ENCODE peak calls at places on chromosomes 13 and 19, in six cellular contexts. B is transverse colon, F is AG04449, D is epithelial cell of esophagus, Z is AG09309, X is WERI-Rb-1. A is an unnamed sample.

GRCh38 chr19:52028027-52028779 is at the start of gene ZNF614:
- DNase-seq in X (peak), F (peak), D (peak), Z (peak), B (peak), A (peak)

GRCh38 chr19:2475018-2475701 is 767 bp upstream of the GADD45B start:
- DNase-seq in F (no peak), Z (no peak), B (peak), X (no peak), D (peak), A (peak)

GRCh38 chr13:102729560-102730275 is 34.9 kb upstream of the METTL21C start:
- DNase-seq in Z (no peak), X (no peak), D (peak), B (no peak), F (peak), A (peak)

GRCh38 chr13:79245937-79246574 is 160.0 kb downstream of the RBM26 start:
- DNase-seq in F (no peak), D (no peak), B (no peak), X (no peak), Z (no peak), A (no peak)

GRCh38 chr19:7153008-7153407 is 83.5 kb downstream of the ZNF557 start:
- DNase-seq in F (no peak), X (no peak), D (no peak), Z (no peak), B (no peak), A (no peak)

GRCh38 chr13:48094404-48094780 is 512 bp downstream of the MED4 start:
- DNase-seq in X (no peak), F (no peak), Z (no peak), B (no peak), D (peak), A (no peak)

GRCh38 chr13:20814224-20814910 is 40.6 kb upstream of the EEF1AKMT1 start:
- DNase-seq in D (peak), Z (peak), X (peak), F (peak), B (peak), A (peak)

GRCh38 chr19:10966809-10967208 is 6.0 kb downstream of the SMARCA4 start:
- DNase-seq in Z (no peak), B (no peak), F (no peak), D (no peak), X (no peak), A (no peak)

GRCh38 chr19:38654478-38655079 is 7.1 kb downstream of the ACTN4 start:
- DNase-seq in Z (no peak), D (no peak), F (no peak), X (peak), B (no peak), A (no peak)

GRCh38 chr19:3359850-3360493 is 6.4 kb upstream of the NFIC start:
- DNase-seq in Z (no peak), B (no peak), X (no peak), D (peak), F (no peak), A (no peak)

GRCh38 chr13:66774046-66774445 is 456.1 kb downstream of the PCDH9 start:
- DNase-seq in D (peak), Z (no peak), B (no peak), F (no peak), X (no peak), A (no peak)

GRCh38 chr19:2064788-2065524 is 13.9 kb upstream of the MKNK2 start:
- DNase-seq in X (peak), D (no peak), Z (no peak), F (no peak), B (no peak), A (no peak)

GRCh38 chr19:36152061-36152885 is at the start of gene COX7A1:
- DNase-seq in X (no peak), B (peak), D (no peak), F (no peak), Z (no peak), A (peak)

GRCh38 chr13:102203718-102204117 is 198.1 kb downstream of the FGF14 start:
- DNase-seq in X (no peak), B (no peak), D (no peak), Z (no peak), F (no peak), A (no peak)

GRCh38 chr13:44739120-44739519 is 163.0 kb upstream of the TSC22D1 start:
- DNase-seq in B (no peak), F (no peak), Z (no peak), D (no peak), X (no peak), A (no peak)

DNA sequence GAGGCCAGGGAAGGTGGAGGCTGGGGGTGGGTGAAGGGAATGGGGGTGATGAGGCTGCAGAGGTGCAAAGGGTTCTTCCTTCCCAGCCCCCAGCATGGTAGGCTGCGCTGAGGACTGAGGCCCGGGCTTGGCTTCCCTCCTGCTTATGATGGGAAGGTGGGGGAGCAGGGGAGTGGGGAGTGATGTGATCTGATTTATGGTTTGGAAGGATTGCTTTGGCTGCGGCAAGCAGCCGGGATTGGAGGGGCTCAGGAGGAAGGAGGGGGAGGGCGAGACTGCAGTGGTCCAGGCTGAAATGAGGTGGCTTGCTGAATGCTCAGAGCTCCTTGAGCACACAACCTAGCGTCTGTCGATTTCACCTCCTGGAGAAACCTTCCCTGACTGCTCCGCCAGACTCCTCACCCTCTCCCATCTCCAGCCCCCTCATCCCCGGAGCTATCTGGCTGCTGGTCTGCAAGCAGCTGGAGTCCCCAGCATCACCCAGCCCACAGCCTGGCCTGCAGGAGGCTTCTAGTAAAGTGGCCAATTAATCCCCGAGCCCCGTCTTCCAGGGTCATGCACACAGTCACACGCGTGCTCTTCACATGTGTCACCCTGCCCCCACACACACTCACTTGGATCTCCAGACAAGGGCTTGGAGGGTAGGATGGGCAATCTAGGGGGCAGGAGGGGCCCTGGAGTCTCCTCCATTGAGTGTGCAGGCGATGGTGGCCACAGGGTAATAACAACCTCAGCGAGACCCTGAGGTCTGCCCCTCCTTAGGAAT is 733 bp upstream of the CLEC11A start:
- DNase-seq in D (no peak), B (no peak), F (no peak), Z (no peak), X (peak), A (peak)
- H3K4me3 ChIP-seq in D (no peak), B (no peak), F (peak), Z (peak), X (no peak), A (peak)

GRCh38 chr13:70792121-70792520 is 683.9 kb upstream of the KLHL1 start:
- DNase-seq in Z (no peak), F (no peak), D (no peak), B (no peak), X (no peak), A (no peak)

GRCh38 chr13:70798385-70798784 is 690.1 kb upstream of the KLHL1 start:
- DNase-seq in Z (no peak), B (no peak), F (no peak), X (no peak), D (no peak), A (no peak)

GRCh38 chr13:70795484-70795883 is 687.2 kb upstream of the KLHL1 start:
- DNase-seq in D (no peak), Z (no peak), B (no peak), F (no peak), X (no peak), A (no peak)
- TF ChIP-seq CTCF in D (no peak), Z (no peak), B (no peak), F (no peak), X (no peak), A (no peak)

DNA sequence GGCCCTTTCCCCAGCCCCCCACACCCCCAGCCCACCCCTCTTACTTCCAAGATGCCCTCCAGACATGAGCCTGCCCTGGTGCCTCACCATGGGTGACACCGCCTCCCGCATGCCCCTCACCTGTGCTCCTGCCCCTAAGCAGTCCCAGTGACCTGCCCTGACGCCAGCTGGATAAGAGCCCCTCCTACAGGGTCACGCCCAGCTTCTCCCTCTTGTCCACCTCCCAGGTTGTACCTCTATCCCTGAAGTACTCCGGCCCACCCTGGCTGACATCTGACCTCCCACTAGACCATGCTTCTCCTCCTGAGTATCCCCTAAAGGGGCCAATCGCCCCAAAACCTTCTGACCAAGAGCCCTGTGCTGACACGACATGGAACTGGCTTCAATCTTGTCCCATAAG is 51.3 kb downstream of the COLGALT1 start:
- DNase-seq in X (no peak), Z (no peak), F (no peak), D (no peak), B (no peak), A (no peak)
- H3K4me3 ChIP-seq in X (no peak), Z (no peak), F (no peak), D (no peak), B (no peak), A (no peak)

DNA sequence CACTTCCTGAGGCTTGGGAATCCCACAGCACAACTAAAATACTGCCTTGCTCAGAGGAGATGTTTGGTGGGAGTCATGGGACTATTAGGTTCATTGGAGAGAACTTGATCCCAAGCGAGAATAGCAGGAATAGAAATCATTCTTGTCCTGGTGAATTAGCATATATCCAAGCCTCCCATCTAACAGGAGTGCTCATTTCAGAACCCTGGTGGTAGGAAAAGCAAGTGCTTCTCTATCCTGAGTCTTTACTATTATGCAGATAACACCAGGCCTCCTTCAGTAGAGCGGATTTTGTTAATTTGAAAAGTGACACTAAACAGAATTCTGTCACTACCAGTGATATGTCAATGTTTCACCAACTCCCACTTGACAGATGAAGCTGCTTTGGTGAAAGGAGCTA is 199.5 kb downstream of the ATP8A2 start:
- DNase-seq in B (no peak), F (no peak), D (no peak), X (no peak), Z (no peak), A (no peak)
- TF ChIP-seq CTCF in B (no peak), F (no peak), D (no peak), X (peak), Z (no peak), A (no peak)

GRCh38 chr13:33278923-33279322 is 6.6 kb downstream of the STARD13 start:
- DNase-seq in D (no peak), F (no peak), Z (no peak), B (no peak), X (no peak), A (peak)

GRCh38 chr13:33277946-33278345 is 7.6 kb downstream of the STARD13 start:
- DNase-seq in Z (no peak), B (no peak), D (no peak), F (peak), X (no peak), A (peak)

GRCh38 chr13:33279898-33280549 is 5.5 kb downstream of the STARD13 start:
- DNase-seq in Z (no peak), X (no peak), F (no peak), B (no peak), D (peak), A (peak)

GRCh38 chr13:33280550-33280905 is 5.0 kb downstream of the STARD13 start:
- DNase-seq in Z (no peak), B (no peak), D (peak), X (no peak), F (no peak), A (no peak)

GRCh38 chr13:33279414-33279813 is 6.1 kb downstream of the STARD13 start:
- DNase-seq in D (no peak), B (peak), X (no peak), F (no peak), Z (no peak), A (no peak)
- H3K4me3 ChIP-seq in D (no peak), B (no peak), X (no peak), F (no peak), Z (no peak), A (no peak)

GRCh38 chr13:54607421-54607820 is 1578.8 kb downstream of the OLFM4 start:
- DNase-seq in Z (no peak), B (no peak), D (no peak), F (no peak), X (no peak), A (no peak)
- TF ChIP-seq CTCF in Z (no peak), B (no peak), D (no peak), F (no peak), X (no peak), A (no peak)

DNA sequence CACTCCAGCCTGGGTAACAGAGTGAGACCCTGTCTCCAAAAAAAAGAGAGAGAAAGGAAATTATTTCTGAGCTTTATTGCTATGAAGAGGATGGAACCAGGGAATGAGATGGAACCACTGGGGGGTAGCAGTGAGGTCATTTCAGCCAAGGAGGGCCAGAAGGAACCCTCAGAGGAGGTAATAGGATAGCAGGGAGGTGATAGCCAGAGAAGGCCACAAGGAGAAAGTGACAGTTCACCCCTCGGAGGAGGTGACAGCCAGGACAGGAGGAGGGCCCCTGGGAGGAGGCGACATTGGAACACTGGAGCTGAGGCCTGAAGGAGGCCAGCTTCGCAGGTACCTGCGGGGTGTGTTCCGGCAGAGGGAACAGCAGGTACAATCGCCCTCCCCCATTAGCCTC is 695 bp upstream of the PGPEP1 start:
- DNase-seq in F (no peak), Z (no peak), B (no peak), X (peak), D (no peak), A (peak)
- H3K4me3 ChIP-seq in F (no peak), Z (no peak), B (peak), X (peak), D (no peak), A (no peak)

GRCh38 chr19:422213-422916 is 13.4 kb upstream of the C2CD4C start:
- DNase-seq in F (no peak), D (no peak), X (no peak), B (no peak), Z (no peak), A (no peak)
- TF ChIP-seq CTCF in F (no peak), D (no peak), X (no peak), B (no peak), Z (no peak), A (no peak)

GRCh38 chr19:48553676-48554384 is 1.9 kb downstream of the SULT2B1 start:
- DNase-seq in Z (no peak), D (no peak), X (peak), F (no peak), B (peak), A (peak)
- H3K4me3 ChIP-seq in Z (no peak), D (peak), X (peak), F (no peak), B (no peak), A (no peak)